ENCODE peak calls at places on chromosomes 5 and 9, in eight cellular contexts. J is T-helper 1 cell; B is HEK293T; T is Kasumi-1; Z is HT1080; X is endothelial cell; E is CD8-positive, alpha-beta T cell; D is Calu3. L is an unnamed sample.

GRCh38 chr9:138112090-138112748 is 234.6 kb downstream of the CACNA1B start:
- DNase-seq in B (no peak), D (no peak), J (no peak), E (peak), X (no peak), T (no peak), Z (no peak), L (no peak)

GRCh38 chr9:123925820-123926219 is 4.1 kb downstream of the DENND1A start:
- DNase-seq in E (no peak), X (no peak), J (no peak), D (no peak), T (peak), Z (no peak), B (no peak), L (peak)

GRCh38 chr9:129688285-129689043 is 23.0 kb downstream of the PRRX2 start:
- DNase-seq in X (no peak), J (no peak), B (no peak), E (no peak), T (no peak), D (no peak), Z (no peak), L (no peak)

GRCh38 chr5:134267366-134268018 is 41.6 kb upstream of the PPP2CA start:
- DNase-seq in Z (peak), D (no peak), B (no peak), T (no peak), E (no peak), J (no peak), X (no peak), L (no peak)

GRCh38 chr9:126947529-126947928 is 32.9 kb downstream of the RALGPS1 start:
- DNase-seq in E (no peak), D (peak), T (no peak), J (no peak), X (no peak), Z (no peak), B (no peak), L (no peak)

GRCh38 chr5:6378128-6379023 is at the start of gene MED10:
- DNase-seq in T (peak), E (peak), J (peak), X (peak), Z (peak), D (peak), B (peak), L (peak)

GRCh38 chr9:109912082-109912581 is 132.1 kb downstream of the PALM2AKAP2 start:
- DNase-seq in Z (peak), B (no peak), E (no peak), X (no peak), T (no peak), J (no peak), D (no peak), L (no peak)

GRCh38 chr9:69121155-69122085 is 52.7 kb upstream of the TJP2 start:
- DNase-seq in D (peak), T (peak), X (peak), J (no peak), B (peak), Z (peak), E (peak), L (peak)

GRCh38 chr9:70954126-70954525 is 167.3 kb downstream of the TRPM3 start:
- DNase-seq in D (peak), X (no peak), B (no peak), Z (peak), J (no peak), T (no peak), E (no peak), L (no peak)

GRCh38 chr9:36450110-36450732 is 50.2 kb upstream of the RNF38 start:
- DNase-seq in D (peak), E (no peak), B (peak), X (peak), J (no peak), T (peak), Z (peak), L (peak)

GRCh38 chr5:61052870-61053269 is 107.9 kb downstream of the NDUFAF2 start:
- DNase-seq in D (peak), Z (peak), X (no peak), B (no peak), J (no peak), E (no peak), T (no peak), L (no peak)

L was measured in KBM-7.